ENCODE peak calls at places on chromosomes 16 and 17, in seven cellular contexts. V, P, I, G, T, Y and A are unnamed samples.

GRCh38 chr16:23148513-23149266 is 562 bp downstream of the USP31 start:
- DNase-seq in V (peak; percentile 32), P (no peak), I (peak; percentile 77), G (peak; percentile 22), T (peak; percentile 34), Y (no peak), A (peak; percentile 57)

GRCh38 chr17:2071421-2072281 is 16.7 kb downstream of the HIC1 start:
- DNase-seq in V (no peak), P (no peak), I (peak; percentile 46), G (peak; percentile 93), T (no peak), Y (no peak), A (peak; percentile 88)

GRCh38 chr16:50308237-50308965 is 42.0 kb downstream of the ADCY7 start:
- DNase-seq in V (no peak), P (no peak), I (no peak), G (no peak), T (no peak), Y (no peak), A (no peak)

GRCh38 chr17:67440311-67441051 is 63.4 kb downstream of the PITPNC1 start:
- DNase-seq in V (no peak), P (no peak), I (no peak), G (no peak), T (no peak), Y (no peak), A (peak; percentile 18)

GRCh38 chr17:76969598-76970172 is 101.5 kb downstream of the MGAT5B start:
- DNase-seq in V (no peak), P (no peak), I (peak; percentile 19), G (no peak), T (peak; percentile 65), Y (no peak), A (no peak)

GRCh38 chr17:15490634-15491261 is 23.3 kb upstream of the CDRT4 start:
- DNase-seq in V (peak; percentile 26), P (peak; percentile 99), I (peak; percentile 81), G (peak; percentile 76), T (peak; percentile 94), Y (peak; percentile 44), A (peak; percentile 93)

GRCh38 chr17:35988164-35988563 is 1.6 kb upstream of the CCL14 start:
- DNase-seq in V (no peak), P (no peak), I (no peak), G (no peak), T (no peak), Y (no peak), A (no peak)

GRCh38 chr16:48206594-48207242 is 37.4 kb upstream of the LONP2 start:
- DNase-seq in V (no peak), P (peak; percentile 36), I (no peak), G (peak; percentile 13), T (no peak), Y (peak; percentile 17), A (no peak)

GRCh38 chr16:28549301-28549899 is 4.3 kb upstream of the SGF29 start:
- DNase-seq in V (no peak), P (no peak), I (no peak), G (peak; percentile 53), T (no peak), Y (no peak), A (peak; percentile 38)

GRCh38 chr17:78583091-78583490 is 5.9 kb upstream of the DNAH17 start:
- DNase-seq in V (no peak), P (peak; percentile 68), I (no peak), G (no peak), T (peak; percentile 78), Y (no peak), A (peak; percentile 9)

GRCh38 chr17:3502466-3502865 is 26.7 kb downstream of the ASPA start:
- DNase-seq in V (no peak), P (no peak), I (no peak), G (no peak), T (no peak), Y (no peak), A (no peak)

GRCh38 chr16:83136924-83137323 is 510.2 kb downstream of the CDH13 start:
- DNase-seq in V (no peak), P (no peak), I (no peak), G (no peak), T (no peak), Y (no peak), A (no peak)

GRCh38 chr17:60398227-60398959 is 6.5 kb upstream of the USP32 start:
- DNase-seq in V (no peak), P (no peak), I (no peak), G (no peak), T (no peak), Y (no peak), A (no peak)

GRCh38 chr16:4029816-4030215 is 86.4 kb downstream of the ADCY9 start:
- DNase-seq in V (no peak), P (peak; percentile 67), I (no peak), G (no peak), T (no peak), Y (no peak), A (no peak)

GRCh38 chr16:78142784-78143183 is 43.3 kb downstream of the WWOX start:
- DNase-seq in V (no peak), P (no peak), I (no peak), G (no peak), T (no peak), Y (no peak), A (no peak)

GRCh38 chr17:49910094-49910857 is 58.7 kb upstream of the DLX4 start:
- DNase-seq in V (no peak), P (peak; percentile 78), I (no peak), G (no peak), T (peak; percentile 90), Y (no peak), A (peak; percentile 24)

GRCh38 chr17:62672957-62673356 is 45.5 kb downstream of the MRC2 start:
- DNase-seq in V (no peak), P (no peak), I (no peak), G (no peak), T (no peak), Y (no peak), A (no peak)

GRCh38 chr17:4610162-4610561 is 25.8 kb downstream of the SMTNL2 start:
- DNase-seq in V (no peak), P (no peak), I (peak; percentile 14), G (no peak), T (no peak), Y (no peak), A (no peak)

GRCh38 chr17:42097691-42098661 is at the start of gene ZNF385C:
- DNase-seq in V (no peak), P (no peak), I (no peak), G (no peak), T (peak; percentile 74), Y (no peak), A (no peak)

GRCh38 chr16:29962344-29962994 is 590 bp downstream of the TMEM219 start:
- DNase-seq in V (no peak), P (no peak), I (no peak), G (peak; percentile 27), T (no peak), Y (no peak), A (peak; percentile 68)

GRCh38 chr16:65574311-65574966 is 452.6 kb upstream of the CDH11 start:
- DNase-seq in V (no peak), P (no peak), I (no peak), G (no peak), T (no peak), Y (no peak), A (no peak)

GRCh38 chr17:57485916-57486315 is 229.6 kb downstream of the MSI2 start:
- DNase-seq in V (no peak), P (no peak), I (no peak), G (no peak), T (no peak), Y (no peak), A (no peak)

GRCh38 chr16:89690392-89690901 is 4.0 kb downstream of the CDK10 start:
- DNase-seq in V (no peak), P (no peak), I (no peak), G (no peak), T (no peak), Y (no peak), A (no peak)

GRCh38 chr17:50064253-50064991 is 8.5 kb downstream of the ITGA3 start:
- DNase-seq in V (no peak), P (peak; percentile 73), I (peak; percentile 88), G (peak; percentile 97), T (no peak), Y (no peak), A (peak; percentile 98)

GRCh38 chr17:34099859-34100258 is 155.2 kb upstream of the CCL2 start:
- DNase-seq in V (no peak), P (peak; percentile 31), I (no peak), G (no peak), T (peak; percentile 28), Y (no peak), A (no peak)

DNA sequence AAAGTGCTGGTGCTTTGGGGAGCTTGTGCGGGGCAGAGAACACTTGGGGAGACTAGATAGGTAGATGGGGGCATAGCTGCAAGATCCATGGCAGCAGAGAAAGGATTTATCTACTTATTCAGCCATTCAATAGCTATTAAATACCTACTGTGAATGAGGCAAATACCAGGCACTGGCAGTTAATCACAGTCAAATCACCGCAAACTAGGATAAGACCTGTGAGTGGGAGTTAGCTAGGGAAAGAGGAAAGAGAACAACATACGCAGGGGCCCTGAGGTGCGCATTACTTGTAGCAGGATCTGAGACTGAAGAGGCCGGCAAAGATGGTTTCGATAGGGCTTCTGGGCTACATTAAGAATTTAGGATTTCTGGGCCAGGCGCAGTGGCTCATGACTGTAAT is 3.8 kb upstream of the ALKBH5 start:
- DNase-seq in V (no peak), P (no peak), I (no peak), G (no peak), T (no peak), Y (no peak), A (no peak)
- H3K23ac ChIP-seq in V (no peak overlapping the region), P (no peak overlapping the region), I (no peak overlapping the region), G (no peak overlapping the region), T (no peak overlapping the region), Y (no peak overlapping the region), A (no peak overlapping the region)

DNA sequence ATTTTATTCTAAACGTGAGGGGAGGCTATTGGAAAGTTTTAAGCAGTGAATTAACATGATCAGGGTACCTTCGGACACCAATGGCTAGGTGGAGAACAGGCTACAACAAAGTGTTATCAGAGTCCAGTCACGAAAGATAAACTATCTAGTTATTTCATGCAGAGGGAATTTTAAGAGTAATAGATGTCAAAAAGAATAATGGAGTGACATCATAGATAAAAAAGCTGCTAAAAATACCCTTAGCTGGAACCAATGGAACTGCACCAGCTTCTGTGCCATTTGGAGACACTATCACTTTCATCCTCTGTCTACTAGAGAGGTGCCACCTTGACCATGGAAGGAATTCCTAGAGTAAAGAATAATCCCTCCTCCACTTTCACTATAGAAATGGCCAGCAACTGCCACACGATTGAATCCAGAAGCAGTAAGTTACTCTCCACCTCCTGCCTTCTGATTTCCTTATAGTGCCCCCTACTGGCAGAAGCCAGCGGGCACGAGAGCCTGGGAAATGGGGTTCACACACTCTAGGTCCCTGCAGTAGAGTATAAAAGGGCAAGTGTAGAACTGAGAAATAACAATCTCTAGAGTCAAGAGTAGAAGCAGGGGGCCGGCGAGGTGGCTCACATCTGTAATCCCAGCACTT is 2.8 kb upstream of the ALDH3A2 start:
- DNase-seq in V (peak; percentile 23), P (peak; percentile 86), I (no peak), G (no peak), T (peak; percentile 87), Y (no peak), A (peak; percentile 22)
- H3K23ac ChIP-seq in V (no peak overlapping the region), P (no peak overlapping the region), I (no peak overlapping the region), G (no peak overlapping the region), T (no peak overlapping the region), Y (no peak overlapping the region), A (no peak overlapping the region)

GRCh38 chr17:61447358-61447757 is 4.9 kb upstream of the TBX4 start:
- DNase-seq in V (no peak), P (no peak), I (no peak), G (no peak), T (no peak), Y (no peak), A (no peak)
- H3K23ac ChIP-seq in V (no peak overlapping the region), P (no peak overlapping the region), I (no peak overlapping the region), G (no peak overlapping the region), T (no peak overlapping the region), Y (no peak overlapping the region), A (no peak overlapping the region)

GRCh38 chr17:74751210-74751529 is 2.7 kb downstream of the NHERF1 start:
- DNase-seq in V (no peak), P (no peak), I (no peak), G (no peak), T (no peak), Y (no peak), A (no peak)
- H3K23ac ChIP-seq in V (no peak overlapping the region), P (no peak overlapping the region), I (no peak overlapping the region), G (no peak overlapping the region), T (no peak overlapping the region), Y (no peak overlapping the region), A (no peak overlapping the region)